ENCODE peak calls at places on chromosomes 11 and 22, in eight cellular contexts. O, G, D, I, Z, L, J and C are unnamed samples.

GRCh38 chr11:112366777-112367176 is 106.1 kb upstream of the PLET1 start:
- DNase-seq in O (no peak), G (no peak), D (no peak), I (no peak), Z (peak; percentile 93), L (no peak), J (no peak), C (peak; percentile 90)

GRCh38 chr11:12079726-12080556 is 30.4 kb upstream of the MICAL2 start:
- DNase-seq in O (peak; percentile 97), G (peak; percentile 13), D (no peak), I (no peak), Z (peak; percentile 98), L (no peak), J (peak; percentile 99), C (peak; percentile 96)

GRCh38 chr11:798093-798713 is at the start of gene SLC25A22:
- DNase-seq in O (no peak), G (peak; percentile 85), D (peak; percentile 58), I (peak; percentile 78), Z (peak; percentile 71), L (peak; percentile 79), J (peak; percentile 68), C (peak; percentile 79)

GRCh38 chr11:17063171-17064002 is 14.1 kb downstream of the RPS13 start:
- DNase-seq in O (no peak), G (peak; percentile 86), D (peak; percentile 19), I (no peak), Z (peak; percentile 48), L (peak; percentile 59), J (peak; percentile 28), C (peak; percentile 71)

GRCh38 chr22:47465222-47465621 is 702.8 kb downstream of the TBC1D22A start:
- DNase-seq in O (no peak), G (no peak), D (no peak), I (no peak), Z (no peak), L (no peak), J (no peak), C (no peak)

GRCh38 chr22:48679656-48680555 is 1147.8 kb downstream of the BRD1 start:
- DNase-seq in O (no peak), G (no peak), D (no peak), I (no peak), Z (no peak), L (no peak), J (no peak), C (no peak)

GRCh38 chr11:26930518-26931247 is 63.2 kb upstream of the FIBIN start:
- DNase-seq in O (no peak), G (no peak), D (no peak), I (no peak), Z (peak; percentile 83), L (no peak), J (peak; percentile 76), C (peak; percentile 91)

GRCh38 chr11:71500601-71501021 is 26.5 kb upstream of the KRTAP5-7 start:
- DNase-seq in O (no peak), G (no peak), D (no peak), I (no peak), Z (no peak), L (no peak), J (no peak), C (no peak)

GRCh38 chr22:31540966-31541365 is 44.6 kb downstream of the SFI1 start:
- DNase-seq in O (no peak), G (no peak), D (no peak), I (no peak), Z (no peak), L (no peak), J (no peak), C (no peak)

GRCh38 chr11:1440066-1440465 is 46.5 kb downstream of the MOB2 start:
- DNase-seq in O (no peak), G (no peak), D (no peak), I (no peak), Z (no peak), L (no peak), J (no peak), C (no peak)

GRCh38 chr11:44623716-44624491 is 58.4 kb downstream of the CD82 start:
- DNase-seq in O (no peak), G (no peak), D (no peak), I (no peak), Z (no peak), L (no peak), J (peak; percentile 50), C (no peak)

GRCh38 chr11:83249972-83250593 is 36.1 kb downstream of the CCDC90B start:
- DNase-seq in O (no peak), G (no peak), D (no peak), I (peak; percentile 1), Z (peak; percentile 65), L (peak; percentile 43), J (peak; percentile 46), C (peak; percentile 83)

GRCh38 chr22:19143967-19144400 is 467 bp downstream of the ESS2 start:
- DNase-seq in O (no peak), G (no peak), D (no peak), I (peak; percentile 17), Z (peak; percentile 16), L (no peak), J (peak; percentile 25), C (peak; percentile 20)

GRCh38 chr22:36911887-36912661 is 1.4 kb upstream of the CSF2RB start:
- DNase-seq in O (no peak), G (no peak), D (no peak), I (no peak), Z (no peak), L (no peak), J (peak; percentile 30), C (no peak)

GRCh38 chr11:33195391-33196190 is 34.3 kb upstream of the CSTF3 start:
- DNase-seq in O (no peak), G (no peak), D (no peak), I (no peak), Z (peak; percentile 44), L (no peak), J (no peak), C (peak; percentile 50)

GRCh38 chr11:75668508-75669297 is at the start of gene MAP6:
- DNase-seq in O (no peak), G (peak; percentile 9), D (peak; percentile 65), I (no peak), Z (no peak), L (peak; percentile 82), J (peak; percentile 11), C (no peak)

GRCh38 chr11:96388891-96389603 is 665 bp downstream of the CCDC82 start:
- DNase-seq in O (peak; percentile 32), G (no peak), D (no peak), I (no peak), Z (no peak), L (peak; percentile 50), J (peak; percentile 65), C (no peak)

GRCh38 chr11:65958306-65958705 is 3.2 kb upstream of the SART1 start:
- DNase-seq in O (no peak), G (no peak), D (no peak), I (no peak), Z (no peak), L (no peak), J (no peak), C (no peak)

GRCh38 chr11:120608760-120609211 is 97.2 kb downstream of the GRIK4 start:
- DNase-seq in O (no peak), G (peak; percentile 15), D (no peak), I (no peak), Z (peak; percentile 36), L (no peak), J (peak; percentile 35), C (no peak)

GRCh38 chr11:16685914-16686313 is 52.5 kb upstream of the C11orf58 start:
- DNase-seq in O (no peak), G (no peak), D (no peak), I (no peak), Z (no peak), L (no peak), J (no peak), C (no peak)

GRCh38 chr11:45815747-45816146 is 10.8 kb downstream of the SLC35C1 start:
- DNase-seq in O (no peak), G (no peak), D (no peak), I (no peak), Z (no peak), L (peak; percentile 56), J (peak; percentile 23), C (peak; percentile 55)

GRCh38 chr11:86176165-86176884 is 68.2 kb upstream of the EED start:
- DNase-seq in O (no peak), G (no peak), D (no peak), I (no peak), Z (no peak), L (no peak), J (peak; percentile 78), C (peak; percentile 54)